ENCODE peak calls at places on chromosomes 6 and 20, in eight cellular contexts. Y is A549, M is adrenal gland, P is ovary, Z is heart right ventricle, D is heart left ventricle, T is H1, L is esophagus squamous epithelium. S is an unnamed sample. For H3K9me3, the result is how much of the 10 kb centered on the place peaks cover.

GRCh38 chr6:137033828-137034227 is 10.9 kb downstream of the IL20RA start:
- DNase-seq in Y (no peak), M (no peak), P (no peak), Z (no peak), D (no peak), T (no peak), L (no peak), S (no peak)

GRCh38 chr6:24919404-24919892 is 16.3 kb downstream of the RIPOR2 start:
- DNase-seq in Y (no peak), M (no peak), P (no peak), Z (no peak), D (no peak), T (no peak), L (no peak), S (no peak)

GRCh38 chr20:44688053-44688625 is 27.0 kb upstream of the CCN5 start:
- DNase-seq in Y (no peak), M (no peak), P (no peak), Z (no peak), D (no peak), T (no peak), L (no peak), S (no peak)

GRCh38 chr20:20492521-20493334 is 124.8 kb downstream of the INSM1 start:
- DNase-seq in Y (no peak), M (no peak), P (no peak), Z (no peak), D (no peak), T (no peak), L (no peak), S (no peak)

GRCh38 chr20:9040874-9041524 is 27.9 kb upstream of the PLCB4 start:
- DNase-seq in Y (no peak), M (no peak), P (no peak), Z (no peak), D (no peak), T (no peak), L (no peak), S (no peak)

GRCh38 chr6:135936606-135937005 is 85.1 kb downstream of the PDE7B start:
- DNase-seq in Y (peak), M (no peak), P (no peak), Z (no peak), D (no peak), T (no peak), L (no peak), S (no peak)

GRCh38 chr6:148577687-148578488 is 168.9 kb upstream of the UST start:
- DNase-seq in Y (peak), M (peak), P (peak), Z (peak), D (peak), T (peak), L (no peak), S (peak)

GRCh38 chr6:88891135-88891845 is 72.1 kb downstream of the RNGTT start:
- DNase-seq in Y (no peak), M (no peak), P (no peak), Z (no peak), D (no peak), T (no peak), L (no peak), S (no peak)

GRCh38 chr6:142833054-142833453 is 111.9 kb downstream of the HIVEP2 start:
- DNase-seq in Y (peak), M (no peak), P (no peak), Z (no peak), D (no peak), T (no peak), L (no peak), S (no peak)

GRCh38 chr6:127956260-127956888 is 55.5 kb upstream of the THEMIS start:
- DNase-seq in Y (peak), M (peak), P (peak), Z (no peak), D (no peak), T (no peak), L (no peak), S (no peak)

GRCh38 chr6:106702451-106703110 is 73.2 kb downstream of the QRSL1 start:
- DNase-seq in Y (no peak), M (no peak), P (no peak), Z (no peak), D (no peak), T (no peak), L (no peak), S (peak)

GRCh38 chr20:6590891-6591679 is 176.4 kb upstream of the BMP2 start:
- DNase-seq in Y (no peak), M (no peak), P (no peak), Z (no peak), D (no peak), T (no peak), L (no peak), S (no peak)

GRCh38 chr6:167717455-167717854 is 109.3 kb upstream of the AFDN start:
- DNase-seq in Y (no peak), M (no peak), P (no peak), Z (no peak), D (no peak), T (no peak), L (no peak), S (no peak)

DNA sequence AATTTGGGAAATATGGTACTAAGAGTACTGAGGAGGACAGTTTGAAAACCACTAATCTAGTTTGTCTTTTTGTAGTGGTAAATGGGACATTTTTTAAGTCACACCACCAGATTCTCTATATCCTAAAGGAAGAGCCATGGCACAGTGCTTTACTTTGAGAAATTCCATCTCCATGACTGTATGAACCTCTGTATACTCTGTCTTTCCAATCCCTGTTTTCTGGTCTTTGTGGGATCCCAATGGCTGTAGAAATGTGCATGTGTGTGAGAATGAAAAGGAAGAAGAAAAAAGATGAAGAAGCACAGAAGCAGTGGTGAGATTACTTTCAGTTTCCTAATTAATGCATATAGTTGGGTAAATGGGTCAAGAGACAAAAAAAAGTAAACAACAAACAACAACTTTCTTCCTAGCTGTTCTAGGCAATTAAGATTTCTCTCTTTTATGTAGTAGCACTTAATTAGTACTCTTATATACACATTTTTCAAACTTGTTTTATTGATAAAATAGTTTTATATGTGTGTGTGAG is 141.2 kb upstream of the HCRTR2 start:
- DNase-seq in Y (no peak), M (no peak), P (no peak), Z (no peak), D (no peak), T (no peak), L (no peak), S (no peak)
- TF ChIP-seq CTCF in Y (no peak), M (no peak), P (no peak), Z (no peak), D (no peak), T (no peak), L (no peak), S (no peak)

GRCh38 chr6:78917788-78918187 is 50.4 kb downstream of the IRAK1BP1 start:
- DNase-seq in Y (no peak), M (no peak), P (no peak), Z (no peak), D (no peak), T (no peak), L (no peak), S (no peak)
- H3K9me3 ChIP-seq in Y (under half), M (under half), P (under half), Z (half or more), D (under half), T (under half), L (under half), S (under half)

DNA sequence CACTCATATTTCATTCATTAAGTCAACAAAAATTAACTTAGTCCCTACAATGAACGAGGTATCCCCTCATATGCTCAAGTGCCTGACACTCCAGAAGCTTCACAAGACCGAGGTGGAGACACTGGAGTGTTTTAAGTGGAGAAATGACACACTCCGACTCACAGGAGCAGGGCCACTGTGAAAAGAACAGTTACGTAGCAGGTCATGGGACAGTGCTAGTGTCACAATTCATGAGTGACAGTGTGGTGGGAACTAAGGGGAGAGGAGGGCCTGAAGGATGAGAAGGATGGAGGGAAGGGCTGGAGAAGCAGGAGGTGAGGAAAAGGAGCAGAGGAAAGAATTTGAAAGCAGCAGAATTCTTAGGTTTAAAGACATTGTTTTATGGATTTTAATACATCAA is 1.3 kb upstream of the HLA-A start:
- DNase-seq in Y (no peak), M (no peak), P (no peak), Z (no peak), D (no peak), T (no peak), L (no peak), S (peak)
- H3K27ac ChIP-seq in Y (no peak), M (no peak), P (no peak), Z (no peak), D (peak), T (no peak), L (peak), S (no peak)

GRCh38 chr6:161836643-161837448 is 563.0 kb upstream of the AGPAT4 start:
- DNase-seq in Y (peak), M (no peak), P (no peak), Z (no peak), D (no peak), T (no peak), L (no peak), S (no peak)
- TF ChIP-seq CTCF in Y (peak), M (peak), P (no peak), Z (peak), D (no peak), T (peak), L (no peak), S (no peak)

DNA sequence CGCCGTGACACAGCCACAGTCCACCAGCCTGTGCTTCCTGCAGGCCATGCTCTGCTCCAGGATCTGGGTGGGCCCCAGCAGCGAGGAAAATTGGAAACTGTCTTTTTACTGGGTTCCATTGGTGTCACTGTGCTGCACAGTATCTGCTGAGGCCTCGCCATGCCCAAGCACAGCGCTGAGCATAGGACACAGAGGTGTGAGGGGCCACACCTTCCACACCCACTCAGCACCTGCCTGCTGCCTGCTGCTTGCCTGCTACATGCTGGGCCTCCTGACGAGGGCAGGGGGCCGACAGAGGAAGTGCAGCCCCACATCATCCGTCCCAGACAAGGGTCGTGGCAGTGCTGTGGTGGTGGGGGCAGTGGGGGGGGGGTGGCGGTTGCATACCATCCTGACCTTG is 173.0 kb upstream of the THBS2 start:
- DNase-seq in Y (no peak), M (no peak), P (no peak), Z (no peak), D (no peak), T (no peak), L (no peak), S (no peak)
- H3K9me3 ChIP-seq in Y (under half), M (under half), P (under half), Z (under half), D (under half), T (under half), L (under half), S (under half)

DNA sequence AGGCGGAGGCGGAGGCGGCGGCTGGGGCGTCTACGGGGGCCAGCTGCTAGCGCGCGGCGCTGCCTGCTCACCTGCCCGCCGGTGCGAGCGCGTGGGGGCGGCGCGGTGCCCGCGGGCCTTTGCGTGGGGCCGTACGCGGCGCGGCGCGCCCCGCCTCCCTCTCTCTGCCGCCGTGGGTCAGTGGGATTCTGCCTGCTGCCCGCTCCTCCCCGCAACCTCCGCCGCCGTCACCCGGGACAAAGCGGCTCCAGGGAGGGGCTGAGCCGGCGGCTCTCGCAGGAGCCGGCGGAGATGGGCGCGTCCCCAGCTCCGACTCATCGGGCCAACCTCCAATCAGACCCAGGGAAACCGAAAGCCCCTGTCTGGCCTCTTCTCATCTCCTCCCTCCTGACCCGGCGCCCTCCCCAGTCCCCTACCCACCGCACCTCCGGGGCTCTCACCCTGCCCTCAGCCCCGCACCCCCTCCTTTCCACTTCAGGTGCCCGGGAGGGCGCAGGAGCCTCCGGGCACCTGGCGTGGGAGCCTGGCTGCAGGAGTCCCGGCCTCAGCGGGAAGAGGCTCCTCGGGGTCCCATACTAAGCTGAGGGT is at the start of gene RCAN2:
- DNase-seq in Y (peak), M (peak), P (peak), Z (peak), D (peak), T (peak), L (no peak), S (peak)
- H3K27ac ChIP-seq in Y (no peak), M (no peak), P (peak), Z (peak), D (peak), T (no peak), L (peak), S (peak)

DNA sequence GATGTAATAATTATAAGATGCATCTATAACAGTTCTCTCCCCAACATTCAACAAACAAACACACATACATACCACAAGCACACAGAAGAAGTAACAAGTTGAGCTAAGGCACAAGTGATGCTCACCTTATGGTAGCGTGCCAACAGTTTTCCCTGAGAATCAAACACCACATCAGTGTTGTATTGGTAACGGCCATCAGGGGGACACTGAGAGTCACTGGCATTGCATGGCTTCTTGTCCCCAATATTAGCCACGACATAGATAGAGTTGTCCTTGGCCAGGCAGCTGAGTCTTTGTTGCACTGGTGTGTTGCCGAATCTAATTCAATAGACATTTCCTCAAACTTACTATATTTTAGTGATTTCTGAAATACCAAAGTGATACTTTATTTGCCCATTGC is 14.8 kb upstream of the VNN1 start:
- DNase-seq in Y (peak), M (no peak), P (no peak), Z (no peak), D (no peak), T (no peak), L (no peak), S (no peak)
- TF ChIP-seq CTCF in Y (no peak), M (no peak), P (no peak), Z (no peak), D (no peak), T (peak), L (no peak), S (no peak)

GRCh38 chr6:86453232-86453631 is 484.1 kb upstream of the HTR1E start:
- DNase-seq in Y (no peak), M (no peak), P (no peak), Z (no peak), D (no peak), T (no peak), L (no peak), S (no peak)
- H3K9me3 ChIP-seq in Y (under half), M (under half), P (under half), Z (under half), D (under half), T (under half), L (under half), S (under half)

S was measured in thyroid gland.